ENCODE peak calls at places on chromosomes 7 and 10, in four cellular contexts. A, H, Z and R are unnamed samples.

GRCh38 chr10:45418859-45419672 is 45.0 kb downstream of the ALOX5 start:
- DNase-seq in A (peak), H (peak), Z (peak), R (peak)

GRCh38 chr7:41977165-41977651 is 259.8 kb downstream of the GLI3 start:
- DNase-seq in A (no peak), Z (peak), H (no peak), R (peak)

GRCh38 chr7:32206987-32207386 is 136.8 kb upstream of the PDE1C start:
- DNase-seq in Z (no peak), A (no peak), H (peak), R (no peak)

GRCh38 chr7:90563286-90563685 is 32.8 kb upstream of the CDK14 start:
- DNase-seq in H (no peak), A (no peak), Z (no peak), R (no peak)

GRCh38 chr7:1232623-1233327 is at the start of gene UNCX:
- DNase-seq in A (no peak), H (no peak), Z (no peak), R (no peak)

GRCh38 chr7:32616625-32617024 is 121.3 kb downstream of the AVL9 start:
- DNase-seq in Z (peak), A (peak), H (no peak), R (peak)

GRCh38 chr7:42702647-42703046 is 209.2 kb downstream of the C7orf25 start:
- DNase-seq in Z (no peak), A (no peak), H (no peak), R (no peak)

GRCh38 chr10:129517680-129518057 is 50.6 kb downstream of the MGMT start:
- DNase-seq in H (no peak), A (no peak), Z (no peak), R (no peak)

GRCh38 chr7:103150192-103150591 is 1.3 kb upstream of the NAPEPLD start:
- DNase-seq in A (no peak), H (no peak), Z (no peak), R (peak)

GRCh38 chr7:129958643-129959479 is 6.1 kb upstream of the UBE2H start:
- DNase-seq in H (no peak), Z (peak), A (no peak), R (peak)

GRCh38 chr10:121928528-121928884 is 675 bp upstream of the ATE1 start:
- DNase-seq in Z (peak), A (no peak), H (no peak), R (no peak)

GRCh38 chr7:19621740-19622139 is 87.1 kb downstream of the POLR1F start:
- DNase-seq in Z (no peak), A (no peak), H (no peak), R (peak)

GRCh38 chr7:43302211-43302711 is 189.8 kb downstream of the HECW1 start:
- DNase-seq in Z (peak), A (no peak), H (no peak), R (peak)

GRCh38 chr7:130732980-130733865 is 784 bp downstream of the KLF14 start:
- DNase-seq in H (peak), Z (peak), A (peak), R (no peak)

GRCh38 chr7:111765936-111766643 is 203.8 kb upstream of the IMMP2L start:
- DNase-seq in A (no peak), H (no peak), Z (no peak), R (no peak)

GRCh38 chr7:105389090-105389650 is 449 bp upstream of the SRPK2 start:
- DNase-seq in H (no peak), Z (peak), A (peak), R (peak)

GRCh38 chr7:140084972-140085371 is 22.2 kb upstream of the PARP12 start:
- DNase-seq in A (no peak), H (no peak), Z (no peak), R (no peak)

GRCh38 chr7:44912775-44913347 is 27.5 kb upstream of the PURB start:
- DNase-seq in H (no peak), A (no peak), Z (no peak), R (peak)

GRCh38 chr10:125023269-125023668 is 81.3 kb downstream of the ZRANB1 start:
- DNase-seq in A (no peak), H (no peak), Z (no peak), R (no peak)

GRCh38 chr10:117409549-117410283 is 34.5 kb upstream of the PDZD8 start:
- DNase-seq in H (no peak), A (no peak), Z (no peak), R (peak)

GRCh38 chr7:68246189-68246633 is 1249.6 kb downstream of the TYW1 start:
- DNase-seq in Z (no peak), A (no peak), H (no peak), R (peak)

GRCh38 chr10:29615195-29615594 is 19.6 kb downstream of the SVIL start:
- DNase-seq in Z (no peak), A (no peak), H (no peak), R (no peak)

GRCh38 chr7:91098566-91098965 is 165.7 kb upstream of the FZD1 start:
- DNase-seq in H (no peak), A (no peak), Z (no peak), R (no peak)

GRCh38 chr10:70462349-70462984 is 16.1 kb upstream of the PALD1 start:
- DNase-seq in Z (no peak), H (no peak), A (peak), R (no peak)

GRCh38 chr7:20304366-20304765 is 26.3 kb upstream of the ITGB8 start:
- DNase-seq in Z (no peak), A (no peak), H (no peak), R (no peak)

GRCh38 chr10:3406556-3406955 is 234.0 kb upstream of the PITRM1 start:
- DNase-seq in Z (no peak), H (no peak), A (no peak), R (no peak)

GRCh38 chr7:74364061-74364460 is 74.9 kb downstream of the CLIP2 start:
- DNase-seq in A (no peak), H (no peak), Z (no peak), R (no peak)

GRCh38 chr10:88544140-88544870 is 38.8 kb downstream of the RNLS start:
- DNase-seq in A (no peak), Z (no peak), H (no peak), R (peak)

GRCh38 chr10:59323036-59323459 is 39.3 kb downstream of the FAM13C start:
- DNase-seq in H (no peak), A (no peak), Z (no peak), R (no peak)

GRCh38 chr10:14543048-14543903 is 212.6 kb upstream of the FRMD4A start:
- DNase-seq in A (no peak), Z (no peak), H (no peak), R (no peak)

GRCh38 chr7:126803060-126803665 is 449.6 kb downstream of the GRM8 start:
- DNase-seq in H (peak), A (no peak), Z (peak), R (peak)

GRCh38 chr7:46352335-46352954 is 431.4 kb upstream of the IGFBP3 start:
- DNase-seq in H (peak), Z (peak), A (peak), R (peak)

GRCh38 chr10:99676435-99676834 is 17.1 kb downstream of the ENTPD7 start:
- DNase-seq in H (no peak), Z (peak), A (no peak), R (no peak)

GRCh38 chr7:45921381-45921698 is 268 bp upstream of the IGFBP3 start:
- DNase-seq in Z (no peak), A (no peak), H (no peak), R (no peak)

GRCh38 chr10:89029785-89030437 is 39.3 kb downstream of the FAS start:
- DNase-seq in A (peak), Z (peak), H (peak), R (peak)

GRCh38 chr7:114715907-114716306 is 206.0 kb upstream of the MDFIC start:
- DNase-seq in Z (no peak), H (no peak), A (no peak), R (peak)

GRCh38 chr7:5695709-5696345 is 85.6 kb downstream of the RNF216 start:
- DNase-seq in Z (peak), A (peak), H (no peak), R (no peak)

GRCh38 chr7:149087366-149087765 is 3.2 kb downstream of the ZNF786 start:
- DNase-seq in H (no peak), Z (no peak), A (no peak), R (no peak)

GRCh38 chr10:80530251-80530650 is 7.5 kb upstream of the SH2D4B start:
- DNase-seq in H (no peak), Z (no peak), A (no peak), R (no peak)

GRCh38 chr10:119545310-119545709 is 2.8 kb upstream of the RGS10 start:
- DNase-seq in Z (no peak), A (no peak), H (no peak), R (no peak)

GRCh38 chr10:119543814-119544642 is 1.5 kb upstream of the RGS10 start:
- DNase-seq in A (no peak), H (no peak), Z (peak), R (no peak)

GRCh38 chr10:119541459-119542356 is 811 bp downstream of the RGS10 start:
- DNase-seq in A (peak), H (no peak), Z (no peak), R (no peak)

GRCh38 chr10:119542357-119542989 is at the start of gene RGS10:
- DNase-seq in H (peak), Z (peak), A (peak), R (peak)

DNA sequence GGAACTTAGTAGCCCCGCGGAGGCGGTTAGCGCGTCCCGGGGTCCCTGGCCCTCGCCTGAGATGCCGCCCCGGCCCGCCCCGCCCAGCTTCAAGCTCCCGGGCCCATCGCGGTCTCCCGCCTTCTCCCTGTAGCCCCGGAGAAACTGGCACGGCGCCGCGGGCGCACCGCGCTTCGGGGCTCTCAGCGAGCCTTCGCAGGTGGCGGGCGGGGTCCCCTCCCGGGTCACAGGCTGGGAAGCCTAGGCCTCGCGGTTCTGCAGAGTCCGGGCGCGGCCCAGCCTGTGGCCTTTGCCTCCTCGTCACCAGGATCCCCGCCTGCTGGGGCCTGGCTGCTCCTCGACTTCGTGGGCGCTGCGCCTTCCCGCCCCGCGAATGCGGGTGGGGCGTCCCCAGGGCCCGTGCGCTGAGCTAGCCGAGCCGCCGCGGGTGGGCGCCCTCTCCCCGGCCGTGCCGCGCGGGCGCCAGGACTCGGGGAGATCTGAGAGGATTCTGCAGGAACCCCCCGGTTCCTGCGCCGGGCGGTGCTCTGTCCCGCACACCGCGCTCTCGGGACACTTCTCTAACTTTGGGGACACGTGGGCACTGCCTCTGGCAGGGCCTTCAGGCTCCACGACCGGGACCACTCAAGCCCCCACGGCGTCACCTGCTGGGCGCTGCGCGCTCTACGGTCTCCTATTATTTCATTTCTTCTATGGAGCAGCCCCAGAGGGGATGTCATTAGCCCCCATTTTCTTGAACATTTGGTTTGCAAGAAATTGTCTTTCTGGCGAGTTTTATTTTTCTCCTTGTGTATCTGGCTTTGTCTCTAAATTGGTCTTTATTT is 683 bp upstream of the RGS10 start:
- DNase-seq in A (peak), H (peak), Z (no peak), R (peak)
- TF ChIP-seq CTCF in A (peak), H (peak), Z (peak), R (peak)

DNA sequence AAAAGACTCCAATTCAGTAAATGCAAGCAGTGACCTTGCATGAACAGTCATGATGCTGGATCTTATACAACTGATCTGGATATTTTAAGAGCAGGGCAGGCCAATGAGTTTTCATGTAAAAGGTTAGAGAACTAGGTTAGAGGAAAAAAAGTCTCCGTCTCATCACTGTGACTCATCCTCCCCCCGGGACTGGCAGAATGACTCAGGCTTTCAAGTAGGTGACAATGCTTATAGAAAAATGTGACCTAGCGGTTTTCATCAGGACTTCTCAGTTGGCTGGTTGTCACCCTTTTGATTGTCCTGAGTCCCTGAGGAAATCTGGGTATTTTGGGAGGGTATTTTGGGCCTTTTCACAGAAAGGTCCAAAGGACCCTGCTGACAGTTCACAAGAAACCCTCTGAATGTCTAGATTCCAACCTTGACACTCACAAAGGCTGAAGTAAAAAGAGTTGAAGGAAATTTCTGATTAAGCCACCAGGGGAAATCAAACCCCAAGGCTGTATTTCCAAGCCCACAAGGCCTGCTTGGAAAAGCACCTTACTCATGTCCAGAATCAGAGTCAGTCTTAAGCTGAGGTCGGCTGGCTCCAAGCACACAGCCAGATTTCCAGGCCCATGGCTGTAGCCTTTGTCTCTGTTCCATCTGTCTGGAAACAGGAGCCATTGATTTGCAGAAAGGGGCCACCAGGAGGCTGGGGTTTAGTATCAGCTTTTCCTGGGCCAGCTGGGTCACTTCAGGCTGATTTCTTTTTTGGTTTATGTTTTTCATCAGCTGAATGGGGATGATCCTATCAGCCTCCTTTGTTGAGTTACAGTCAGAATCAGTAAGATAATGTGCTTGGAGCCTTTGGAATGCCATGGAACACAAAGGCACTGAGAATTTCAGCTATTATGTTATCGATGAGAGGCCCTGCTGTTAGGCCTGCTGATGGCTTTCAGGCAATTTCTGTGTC is 226.4 kb upstream of the HABP2 start:
- DNase-seq in H (no peak), A (peak), Z (peak), R (peak)
- TF ChIP-seq CTCF in H (peak), A (no peak), Z (peak), R (no peak)

GRCh38 chr7:98836811-98837631 is 32.8 kb downstream of the TMEM130 start:
- DNase-seq in Z (no peak), H (peak), A (no peak), R (peak)
- TF ChIP-seq CTCF in Z (peak), H (peak), A (peak), R (peak)

GRCh38 chr10:114532226-114532625 is 125.8 kb downstream of the ABLIM1 start:
- DNase-seq in H (no peak), Z (no peak), A (no peak), R (no peak)
- TF ChIP-seq CTCF in H (no peak), Z (no peak), A (no peak), R (no peak)

DNA sequence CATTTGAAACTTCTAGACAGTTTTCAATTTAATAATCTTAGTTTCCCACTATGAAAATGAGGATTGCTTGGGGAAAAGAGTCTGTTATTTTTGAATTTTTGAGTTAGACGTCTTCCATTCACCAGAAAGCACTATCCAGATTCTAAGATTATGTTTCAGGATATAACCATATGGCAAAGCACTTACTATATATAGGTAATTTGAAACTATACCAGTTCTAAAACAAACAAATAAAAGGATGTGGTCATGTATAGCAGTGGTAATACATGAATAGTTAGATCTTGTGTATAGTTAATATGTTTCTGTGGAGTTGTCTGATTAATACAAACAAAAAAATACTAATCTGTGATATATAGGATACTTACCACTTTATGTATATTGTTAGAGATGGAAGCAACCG is 320.0 kb downstream of the EXOC4 start:
- DNase-seq in A (no peak), Z (no peak), H (no peak), R (no peak)
- TF ChIP-seq CTCF in A (no peak), Z (no peak), H (no peak), R (no peak)

GRCh38 chr7:117171106-117171505 is 151.8 kb downstream of the WNT2 start:
- DNase-seq in A (no peak), H (no peak), Z (no peak), R (no peak)
- TF ChIP-seq CTCF in A (no peak), H (peak), Z (no peak), R (no peak)

GRCh38 chr10:54402576-54402975 is 398.5 kb downstream of the PCDH15 start:
- DNase-seq in Z (no peak), H (no peak), A (no peak), R (peak)
- TF ChIP-seq CTCF in Z (no peak), H (peak), A (no peak), R (peak)

GRCh38 chr7:4659551-4660286 is 22.4 kb upstream of the FOXK1 start:
- DNase-seq in Z (no peak), H (no peak), A (no peak), R (no peak)
- TF ChIP-seq CTCF in Z (no peak), H (no peak), A (no peak), R (peak)

GRCh38 chr10:5014936-5015335 is 11.3 kb upstream of the AKR1C2 start:
- DNase-seq in Z (no peak), A (no peak), H (no peak), R (no peak)
- TF ChIP-seq CTCF in Z (no peak), A (no peak), H (peak), R (peak)

DNA sequence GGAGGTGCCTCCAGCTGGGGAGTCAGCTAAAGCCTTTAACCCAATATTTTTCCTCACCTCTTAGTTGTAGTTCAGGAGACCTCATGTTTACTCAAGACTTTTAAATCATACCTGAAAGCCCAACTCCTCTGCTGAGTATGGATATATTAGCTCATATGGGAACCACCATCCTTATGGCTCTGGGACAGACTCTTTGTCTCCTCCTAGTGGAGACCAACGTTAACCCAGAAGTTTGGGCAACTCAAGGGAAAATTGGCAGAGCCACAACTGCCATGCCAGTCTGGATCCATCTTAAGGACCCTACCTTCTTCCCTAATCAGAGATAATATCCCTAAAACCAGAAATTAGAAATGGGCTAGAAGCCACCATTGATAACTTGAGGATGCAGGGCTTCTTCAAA is 80.8 kb downstream of the TMEM106B start:
- DNase-seq in Z (no peak), H (no peak), A (no peak), R (no peak)
- TF ChIP-seq CTCF in Z (peak), H (peak), A (no peak), R (peak)